ENCODE peak calls at places on chromosomes 3 and 15, in nine cellular contexts. S is cardiac muscle cell, D is A549, T is PC-3, U is neuronal stem cell, Q is transverse colon, I is IMR-90, G is fibroblast of lung, M is aorta. X is an unnamed sample. For H3K4me1, the result is how much of the 10 kb centered on the place peaks cover.

GRCh38 chr3:116030131-116030850 is 407.0 kb downstream of the GAP43 start:
- DNase-seq in S (no peak), D (no peak), T (no peak), U (no peak), Q (no peak), I (no peak), G (no peak), M (no peak), X (no peak)

GRCh38 chr3:33982269-33982798 is 183.9 kb downstream of the PDCD6IP start:
- DNase-seq in S (no peak), D (no peak), T (no peak), U (no peak), Q (no peak), I (peak), G (no peak), M (no peak), X (no peak)

GRCh38 chr3:117399311-117400068 is 689.9 kb downstream of the TUSC7 start:
- DNase-seq in S (no peak), D (no peak), T (no peak), U (peak), Q (no peak), I (peak), G (peak), M (no peak), X (no peak)

GRCh38 chr15:100973351-100974034 is 54.3 kb downstream of the LRRK1 start:
- DNase-seq in S (peak), D (no peak), T (no peak), U (peak), Q (no peak), I (no peak), G (no peak), M (no peak), X (no peak)

GRCh38 chr3:138493804-138494606 is 59.6 kb downstream of the ESYT3 start:
- DNase-seq in S (no peak), D (peak), T (peak), U (no peak), Q (no peak), I (peak), G (peak), M (no peak), X (no peak)

GRCh38 chr15:68354923-68355322 is 77.0 kb downstream of the ITGA11 start:
- DNase-seq in S (no peak), D (peak), T (peak), U (no peak), Q (no peak), I (peak), G (peak), M (no peak), X (no peak)

GRCh38 chr3:46943237-46944187 is 33.0 kb downstream of the CCDC12 start:
- DNase-seq in S (peak), D (peak), T (peak), U (no peak), Q (peak), I (no peak), G (no peak), M (no peak), X (no peak)

GRCh38 chr15:42845581-42845980 is 75.0 kb downstream of the TTBK2 start:
- DNase-seq in S (no peak), D (peak), T (peak), U (no peak), Q (no peak), I (peak), G (no peak), M (no peak), X (no peak)

GRCh38 chr15:88954431-88955277 is 41.5 kb upstream of the MFGE8 start:
- DNase-seq in S (peak), D (no peak), T (no peak), U (no peak), Q (no peak), I (no peak), G (peak), M (peak), X (peak)

GRCh38 chr15:55999635-56000034 is 6.2 kb upstream of the NEDD4 start:
- DNase-seq in S (no peak), D (no peak), T (peak), U (no peak), Q (no peak), I (peak), G (peak), M (no peak), X (no peak)

GRCh38 chr3:65377637-65378036 is 661.1 kb downstream of the MAGI1 start:
- DNase-seq in S (no peak), D (no peak), T (no peak), U (no peak), Q (no peak), I (no peak), G (no peak), M (no peak), X (no peak)

GRCh38 chr3:13018039-13018431 is 55.2 kb downstream of the IQSEC1 start:
- DNase-seq in S (no peak), D (no peak), T (no peak), U (no peak), Q (peak), I (no peak), G (no peak), M (peak), X (no peak)

GRCh38 chr3:82640254-82640653 is 878.8 kb upstream of the GBE1 start:
- DNase-seq in S (no peak), D (no peak), T (no peak), U (no peak), Q (no peak), I (no peak), G (no peak), M (no peak), X (no peak)

GRCh38 chr15:42364529-42364928 is 5.2 kb downstream of the CAPN3 start:
- DNase-seq in S (peak), D (no peak), T (no peak), U (no peak), Q (no peak), I (no peak), G (no peak), M (no peak), X (peak)

GRCh38 chr15:68196445-68197169 is 8.5 kb downstream of the CALML4 start:
- DNase-seq in S (no peak), D (no peak), T (no peak), U (no peak), Q (no peak), I (no peak), G (no peak), M (no peak), X (no peak)

GRCh38 chr15:101000271-101000681 is 81.1 kb downstream of the LRRK1 start:
- DNase-seq in S (no peak), D (no peak), T (peak), U (no peak), Q (no peak), I (peak), G (no peak), M (no peak), X (no peak)

GRCh38 chr15:28989239-28989830 is 103.6 kb downstream of the APBA2 start:
- DNase-seq in S (peak), D (peak), T (peak), U (peak), Q (no peak), I (peak), G (no peak), M (no peak), X (no peak)

GRCh38 chr3:154301556-154301955 is 22.7 kb downstream of the DHX36 start:
- DNase-seq in S (no peak), D (peak), T (no peak), U (no peak), Q (no peak), I (no peak), G (no peak), M (no peak), X (no peak)

GRCh38 chr3:64163755-64164148 is 61.5 kb downstream of the PRICKLE2 start:
- DNase-seq in S (no peak), D (peak), T (peak), U (no peak), Q (no peak), I (peak), G (peak), M (no peak), X (no peak)

GRCh38 chr3:147157629-147158028 is 248.7 kb downstream of the ZIC4 start:
- DNase-seq in S (no peak), D (no peak), T (no peak), U (no peak), Q (no peak), I (no peak), G (no peak), M (no peak), X (no peak)

GRCh38 chr3:55128201-55128870 is 200.5 kb upstream of the LRTM1 start:
- DNase-seq in S (no peak), D (no peak), T (no peak), U (peak), Q (no peak), I (peak), G (peak), M (no peak), X (no peak)

GRCh38 chr15:48680841-48681240 is 35.3 kb upstream of the FBN1 start:
- DNase-seq in S (no peak), D (no peak), T (peak), U (no peak), Q (no peak), I (peak), G (peak), M (no peak), X (no peak)

GRCh38 chr3:168384990-168385389 is 289.3 kb upstream of the GOLIM4 start:
- DNase-seq in S (no peak), D (no peak), T (no peak), U (no peak), Q (no peak), I (no peak), G (no peak), M (no peak), X (no peak)

GRCh38 chr3:50573566-50574279 is 4.4 kb downstream of the HEMK1 start:
- DNase-seq in S (no peak), D (no peak), T (no peak), U (no peak), Q (peak), I (no peak), G (no peak), M (no peak), X (no peak)

GRCh38 chr15:51702710-51703109 is 21.4 kb downstream of the SCG3 start:
- DNase-seq in S (no peak), D (no peak), T (no peak), U (no peak), Q (no peak), I (no peak), G (no peak), M (no peak), X (no peak)

GRCh38 chr3:197368821-197369220 is 70.4 kb upstream of the DLG1 start:
- DNase-seq in S (no peak), D (no peak), T (no peak), U (no peak), Q (no peak), I (no peak), G (no peak), M (no peak), X (no peak)

GRCh38 chr15:34588046-34588674 is 4.7 kb upstream of the GOLGA8B start:
- DNase-seq in S (peak), D (peak), T (peak), U (peak), Q (peak), I (peak), G (peak), M (peak), X (peak)

GRCh38 chr3:66386925-66387650 is 113.7 kb downstream of the LRIG1 start:
- DNase-seq in S (no peak), D (no peak), T (no peak), U (no peak), Q (no peak), I (peak), G (no peak), M (no peak), X (no peak)

GRCh38 chr3:94225176-94225742 is 162.4 kb downstream of the NSUN3 start:
- DNase-seq in S (no peak), D (no peak), T (peak), U (no peak), Q (no peak), I (no peak), G (no peak), M (no peak), X (no peak)

GRCh38 chr3:172749201-172749965 is 1.1 kb upstream of the ECT2 start:
- DNase-seq in S (no peak), D (peak), T (peak), U (no peak), Q (no peak), I (peak), G (peak), M (no peak), X (no peak)

GRCh38 chr3:1164101-1164500 is 71.3 kb downstream of the CNTN6 start:
- DNase-seq in S (no peak), D (no peak), T (no peak), U (no peak), Q (no peak), I (no peak), G (no peak), M (no peak), X (no peak)

GRCh38 chr3:81302045-81302444 is 459.4 kb downstream of the GBE1 start:
- DNase-seq in S (peak), D (peak), T (peak), U (peak), Q (peak), I (peak), G (peak), M (no peak), X (no peak)

GRCh38 chr3:178514411-178514800 is 21.8 kb upstream of the KCNMB2 start:
- DNase-seq in S (no peak), D (no peak), T (no peak), U (no peak), Q (no peak), I (no peak), G (no peak), M (no peak), X (no peak)

GRCh38 chr3:97957617-97958311 is 14.5 kb downstream of the RIOX2 start:
- DNase-seq in S (no peak), D (no peak), T (peak), U (no peak), Q (peak), I (no peak), G (peak), M (no peak), X (no peak)

GRCh38 chr15:85515212-85515611 is 134.8 kb downstream of the AKAP13 start:
- DNase-seq in S (no peak), D (no peak), T (no peak), U (no peak), Q (no peak), I (no peak), G (no peak), M (no peak), X (no peak)
- H3K4me3 ChIP-seq in S (no peak), D (no peak), T (no peak), U (no peak), Q (no peak), I (no peak), G (no peak), M (no peak), X (no peak)

DNA sequence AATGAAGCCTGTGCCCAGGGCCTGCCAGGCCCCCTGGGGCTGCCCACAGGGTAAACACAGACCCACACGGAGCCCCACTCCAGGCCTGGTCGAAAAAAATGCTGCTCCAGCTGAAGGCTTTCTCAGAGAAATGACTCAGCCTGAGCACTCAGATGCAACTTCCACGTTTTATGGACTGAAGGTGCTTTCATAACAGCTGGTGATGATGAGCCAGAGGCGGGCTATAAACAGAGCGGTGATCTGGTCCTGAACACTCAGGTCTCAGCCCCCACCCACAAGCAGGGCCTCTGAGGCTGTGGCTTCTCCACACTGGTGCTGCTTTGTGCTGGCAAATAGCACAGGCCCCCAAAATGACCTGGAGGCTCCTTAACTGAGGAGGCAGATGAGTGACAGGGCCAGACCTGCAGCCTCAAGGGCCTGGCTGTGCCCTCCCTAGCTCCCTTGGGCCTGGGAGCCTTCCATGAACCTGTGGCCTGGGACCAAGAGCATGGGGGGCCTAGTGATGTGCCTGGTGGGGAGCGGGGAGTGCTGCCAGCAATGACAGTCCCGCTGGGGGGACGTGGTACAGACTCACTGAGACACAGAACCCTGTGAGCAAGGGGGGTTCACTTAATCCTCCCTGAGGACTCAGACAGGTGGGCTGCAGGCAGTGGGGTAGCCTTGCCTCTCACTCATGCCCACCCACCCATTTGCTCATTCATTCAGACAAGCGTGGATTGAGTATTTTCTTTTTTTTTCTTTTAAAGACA is 23.0 kb upstream of the FURIN start:
- DNase-seq in S (no peak), D (peak), T (peak), U (no peak), Q (peak), I (peak), G (peak), M (no peak), X (no peak)
- H3K27ac ChIP-seq in S (no peak), D (peak), T (peak), U (no peak), Q (peak), I (peak), G (peak), M (no peak), X (no peak)

DNA sequence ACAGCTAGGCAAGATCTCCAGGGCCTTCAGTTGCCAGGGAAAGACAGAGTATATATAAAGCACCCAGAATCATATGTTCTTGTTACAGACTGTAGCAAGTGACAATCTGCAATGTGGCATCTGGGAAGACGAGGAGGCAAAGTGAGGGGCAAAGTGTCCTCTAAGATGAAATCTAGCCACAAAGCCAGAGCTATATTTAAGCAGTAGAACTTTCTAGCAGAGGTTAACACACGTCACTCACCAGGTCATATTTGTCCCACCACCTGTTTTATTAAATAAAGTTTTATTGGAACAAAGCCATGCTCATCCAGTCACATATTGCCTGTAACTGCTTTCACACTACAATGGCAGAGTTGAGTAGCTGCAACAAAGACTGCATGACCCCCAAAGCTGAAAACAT is 51.5 kb downstream of the PDZRN3 start:
- DNase-seq in S (no peak), D (no peak), T (no peak), U (no peak), Q (no peak), I (no peak), G (no peak), M (no peak), X (no peak)
- H3K4me1 ChIP-seq in S (under half), D (under half), T (under half), U (under half), Q (under half), I (under half), G (under half), M (under half), X (under half)

DNA sequence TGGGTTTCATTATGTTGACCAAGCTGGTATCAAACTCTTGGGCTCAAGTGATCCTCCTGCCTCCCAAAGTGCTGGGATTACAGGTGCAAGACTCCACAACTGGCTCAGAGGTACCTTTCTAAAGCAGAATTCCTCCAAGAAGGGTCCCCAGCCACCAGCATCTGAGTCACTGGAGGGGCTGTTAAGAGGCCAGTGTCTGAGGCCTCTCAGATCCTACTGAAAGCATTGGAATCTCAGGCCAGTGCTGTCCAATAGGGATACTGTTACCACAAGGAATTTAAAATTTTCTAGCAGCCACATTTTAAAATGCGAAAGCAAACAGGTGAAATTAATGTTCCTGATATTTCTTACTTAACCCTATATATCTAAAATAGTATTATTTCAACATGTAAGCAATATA is 1.3 kb downstream of the CAV3 start:
- DNase-seq in S (peak), D (no peak), T (no peak), U (no peak), Q (no peak), I (no peak), G (no peak), M (no peak), X (no peak)
- H3K4me3 ChIP-seq in S (no peak), D (no peak), T (no peak), U (no peak), Q (no peak), I (no peak), G (no peak), M (no peak), X (peak)

DNA sequence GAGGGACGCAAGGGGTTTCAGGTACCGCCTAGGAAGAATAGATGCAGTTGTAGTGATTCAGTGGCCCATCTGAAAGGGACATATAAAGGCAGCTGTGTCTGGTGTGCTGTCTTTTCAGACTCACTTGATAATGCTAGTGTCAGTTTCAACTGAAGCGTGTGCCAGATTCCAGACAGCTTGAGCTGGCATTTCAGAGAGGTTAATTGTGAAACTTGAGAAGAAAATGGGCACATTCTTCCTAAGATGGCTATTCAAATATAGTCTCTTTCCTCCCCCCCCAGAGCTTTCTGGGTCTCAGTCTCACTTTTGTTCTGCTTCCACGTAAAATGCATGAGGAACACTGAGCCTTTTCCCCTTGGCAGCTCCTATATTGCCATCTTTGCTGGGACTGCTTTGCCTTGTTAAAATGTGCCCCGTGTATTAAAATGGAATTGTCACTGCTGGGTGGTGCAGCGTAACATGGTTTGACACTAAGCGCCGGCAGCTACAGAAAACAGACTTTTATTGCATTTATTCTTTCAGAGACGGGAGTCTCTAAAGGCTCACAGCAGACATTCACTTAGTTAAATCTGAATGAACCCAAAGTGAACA is 478.7 kb downstream of the RBMS3 start:
- DNase-seq in S (no peak), D (no peak), T (peak), U (peak), Q (no peak), I (peak), G (peak), M (no peak), X (peak)
- H3K27ac ChIP-seq in S (peak), D (no peak), T (no peak), U (no peak), Q (peak), I (peak), G (peak), M (peak), X (peak)

GRCh38 chr15:25182736-25183445 is 228.1 kb downstream of the SNRPN start:
- DNase-seq in S (no peak), D (no peak), T (no peak), U (no peak), Q (no peak), I (no peak), G (no peak), M (peak), X (peak)

GRCh38 chr15:25183581-25184330 is 229.0 kb downstream of the SNRPN start:
- DNase-seq in S (no peak), D (no peak), T (no peak), U (no peak), Q (no peak), I (no peak), G (no peak), M (peak), X (peak)

GRCh38 chr15:25181290-25182097 is 226.7 kb downstream of the SNRPN start:
- DNase-seq in S (no peak), D (no peak), T (no peak), U (no peak), Q (peak), I (no peak), G (no peak), M (peak), X (peak)

GRCh38 chr15:25180606-25181289 is 226.0 kb downstream of the SNRPN start:
- DNase-seq in S (no peak), D (no peak), T (no peak), U (no peak), Q (peak), I (no peak), G (no peak), M (peak), X (peak)

GRCh38 chr15:25182098-25182478 is 227.3 kb downstream of the SNRPN start:
- DNase-seq in S (no peak), D (no peak), T (no peak), U (no peak), Q (no peak), I (no peak), G (no peak), M (no peak), X (no peak)
- H3K4me1 ChIP-seq in S (under half), D (under half), T (under half), U (under half), Q (under half), I (under half), G (under half), M (under half), X (under half)